ENCODE peak calls at places on chromosomes 7 and 10, in nine cellular contexts. One of them, this sample, is unnamed. For H3K4me1, the result is how much of the 10 kb centered on the place peaks cover.

GRCh38 chr7:136870799-136871487 is 2.5 kb downstream of the CHRM2 start:
- DNase-seq in Peyer's patch: peak
- DNase-seq in neuronal stem cell: peak
- DNase-seq in sigmoid colon: peak
- DNase-seq in psoas muscle: peak
- DNase-seq in cardiac muscle cell: peak
- DNase-seq in testis: peak
- DNase-seq in lung: no peak
- DNase-seq in heart left ventricle: peak
- DNase-seq in this sample: no peak

GRCh38 chr10:21065621-21066248 is 168.6 kb upstream of the NEBL start:
- DNase-seq in Peyer's patch: no peak
- DNase-seq in neuronal stem cell: no peak
- DNase-seq in sigmoid colon: no peak
- DNase-seq in psoas muscle: no peak
- DNase-seq in cardiac muscle cell: no peak
- DNase-seq in testis: no peak
- DNase-seq in lung: no peak
- DNase-seq in heart left ventricle: no peak
- DNase-seq in this sample: no peak

GRCh38 chr10:115992554-115992953 is 280.5 kb downstream of the GFRA1 start:
- DNase-seq in Peyer's patch: no peak
- DNase-seq in neuronal stem cell: no peak
- DNase-seq in sigmoid colon: no peak
- DNase-seq in psoas muscle: no peak
- DNase-seq in cardiac muscle cell: no peak
- DNase-seq in testis: no peak
- DNase-seq in lung: no peak
- DNase-seq in heart left ventricle: no peak
- DNase-seq in this sample: no peak

GRCh38 chr10:131786756-131787605 is 113.8 kb upstream of the PPP2R2D start:
- DNase-seq in Peyer's patch: no peak
- DNase-seq in neuronal stem cell: peak
- DNase-seq in sigmoid colon: no peak
- DNase-seq in psoas muscle: no peak
- DNase-seq in cardiac muscle cell: peak
- DNase-seq in testis: peak
- DNase-seq in lung: no peak
- DNase-seq in heart left ventricle: no peak
- DNase-seq in this sample: no peak

GRCh38 chr7:46909601-46910051 is 672.3 kb downstream of the TNS3 start:
- DNase-seq in Peyer's patch: no peak
- DNase-seq in neuronal stem cell: no peak
- DNase-seq in sigmoid colon: no peak
- DNase-seq in psoas muscle: no peak
- DNase-seq in cardiac muscle cell: peak
- DNase-seq in testis: no peak
- DNase-seq in lung: no peak
- DNase-seq in heart left ventricle: no peak
- DNase-seq in this sample: no peak

GRCh38 chr10:102368072-102368471 is 27.4 kb upstream of the NFKB2 start:
- DNase-seq in Peyer's patch: no peak
- DNase-seq in neuronal stem cell: no peak
- DNase-seq in sigmoid colon: no peak
- DNase-seq in psoas muscle: no peak
- DNase-seq in cardiac muscle cell: no peak
- DNase-seq in testis: no peak
- DNase-seq in lung: peak
- DNase-seq in heart left ventricle: no peak
- DNase-seq in this sample: no peak

GRCh38 chr7:69598487-69599148 is 343 bp downstream of the AUTS2 start:
- DNase-seq in Peyer's patch: no peak
- DNase-seq in neuronal stem cell: peak
- DNase-seq in sigmoid colon: peak
- DNase-seq in psoas muscle: peak
- DNase-seq in cardiac muscle cell: no peak
- DNase-seq in testis: peak
- DNase-seq in lung: no peak
- DNase-seq in heart left ventricle: peak
- DNase-seq in this sample: no peak

GRCh38 chr10:132705173-132705572 is 80.8 kb downstream of the NKX6-2 start:
- DNase-seq in Peyer's patch: peak
- DNase-seq in neuronal stem cell: no peak
- DNase-seq in sigmoid colon: peak
- DNase-seq in psoas muscle: no peak
- DNase-seq in cardiac muscle cell: no peak
- DNase-seq in testis: no peak
- DNase-seq in lung: no peak
- DNase-seq in heart left ventricle: no peak
- DNase-seq in this sample: peak

GRCh38 chr10:58590152-58590551 is 77.5 kb downstream of the BICC1 start:
- DNase-seq in Peyer's patch: no peak
- DNase-seq in neuronal stem cell: no peak
- DNase-seq in sigmoid colon: peak
- DNase-seq in psoas muscle: no peak
- DNase-seq in cardiac muscle cell: peak
- DNase-seq in testis: peak
- DNase-seq in lung: no peak
- DNase-seq in heart left ventricle: peak
- DNase-seq in this sample: no peak

GRCh38 chr7:92781117-92781720 is 55.2 kb downstream of the CDK6 start:
- DNase-seq in Peyer's patch: no peak
- DNase-seq in neuronal stem cell: no peak
- DNase-seq in sigmoid colon: no peak
- DNase-seq in psoas muscle: peak
- DNase-seq in cardiac muscle cell: peak
- DNase-seq in testis: peak
- DNase-seq in lung: no peak
- DNase-seq in heart left ventricle: peak
- DNase-seq in this sample: no peak

GRCh38 chr10:105963450-105963849 is 1201.1 kb downstream of the SORCS1 start:
- DNase-seq in Peyer's patch: no peak
- DNase-seq in neuronal stem cell: no peak
- DNase-seq in sigmoid colon: no peak
- DNase-seq in psoas muscle: no peak
- DNase-seq in cardiac muscle cell: no peak
- DNase-seq in testis: no peak
- DNase-seq in lung: no peak
- DNase-seq in heart left ventricle: no peak
- DNase-seq in this sample: no peak

GRCh38 chr10:44745920-44746319 is 165.2 kb upstream of the TMEM72 start:
- DNase-seq in Peyer's patch: no peak
- DNase-seq in neuronal stem cell: no peak
- DNase-seq in sigmoid colon: no peak
- DNase-seq in psoas muscle: no peak
- DNase-seq in cardiac muscle cell: no peak
- DNase-seq in testis: no peak
- DNase-seq in lung: no peak
- DNase-seq in heart left ventricle: no peak
- DNase-seq in this sample: no peak

GRCh38 chr7:42237891-42238531 is 1.0 kb upstream of the GLI3 start:
- DNase-seq in Peyer's patch: peak
- DNase-seq in neuronal stem cell: peak
- DNase-seq in sigmoid colon: peak
- DNase-seq in psoas muscle: peak
- DNase-seq in cardiac muscle cell: peak
- DNase-seq in testis: peak
- DNase-seq in lung: peak
- DNase-seq in heart left ventricle: peak
- DNase-seq in this sample: no peak

GRCh38 chr10:6062101-6062771 is at the start of gene IL2RA:
- DNase-seq in Peyer's patch: no peak
- DNase-seq in neuronal stem cell: no peak
- DNase-seq in sigmoid colon: peak
- DNase-seq in psoas muscle: no peak
- DNase-seq in cardiac muscle cell: no peak
- DNase-seq in testis: no peak
- DNase-seq in lung: no peak
- DNase-seq in heart left ventricle: no peak
- DNase-seq in this sample: no peak

GRCh38 chr7:47253650-47254080 is 328.2 kb downstream of the TNS3 start:
- DNase-seq in Peyer's patch: no peak
- DNase-seq in neuronal stem cell: peak
- DNase-seq in sigmoid colon: peak
- DNase-seq in psoas muscle: peak
- DNase-seq in cardiac muscle cell: peak
- DNase-seq in testis: peak
- DNase-seq in lung: no peak
- DNase-seq in heart left ventricle: peak
- DNase-seq in this sample: no peak

GRCh38 chr10:98621630-98622029 is 174.9 kb upstream of the HPS1 start:
- DNase-seq in Peyer's patch: no peak
- DNase-seq in neuronal stem cell: no peak
- DNase-seq in sigmoid colon: no peak
- DNase-seq in psoas muscle: no peak
- DNase-seq in cardiac muscle cell: no peak
- DNase-seq in testis: no peak
- DNase-seq in lung: no peak
- DNase-seq in heart left ventricle: no peak
- DNase-seq in this sample: no peak

GRCh38 chr7:2813350-2814185 is 30.5 kb downstream of the GNA12 start:
- DNase-seq in Peyer's patch: no peak
- DNase-seq in neuronal stem cell: no peak
- DNase-seq in sigmoid colon: peak
- DNase-seq in psoas muscle: no peak
- DNase-seq in cardiac muscle cell: no peak
- DNase-seq in testis: no peak
- DNase-seq in lung: no peak
- DNase-seq in heart left ventricle: no peak
- DNase-seq in this sample: no peak

GRCh38 chr7:2812831-2813230 is 31.3 kb downstream of the GNA12 start:
- DNase-seq in Peyer's patch: no peak
- DNase-seq in neuronal stem cell: no peak
- DNase-seq in sigmoid colon: peak
- DNase-seq in psoas muscle: no peak
- DNase-seq in cardiac muscle cell: no peak
- DNase-seq in testis: no peak
- DNase-seq in lung: no peak
- DNase-seq in heart left ventricle: no peak
- DNase-seq in this sample: no peak

GRCh38 chr7:2815523-2816240 is 28.4 kb downstream of the GNA12 start:
- DNase-seq in Peyer's patch: no peak
- DNase-seq in neuronal stem cell: no peak
- DNase-seq in sigmoid colon: peak
- DNase-seq in psoas muscle: no peak
- DNase-seq in cardiac muscle cell: no peak
- DNase-seq in testis: no peak
- DNase-seq in lung: no peak
- DNase-seq in heart left ventricle: no peak
- DNase-seq in this sample: no peak

GRCh38 chr7:2814186-2814530 is 29.9 kb downstream of the GNA12 start:
- DNase-seq in Peyer's patch: no peak
- DNase-seq in neuronal stem cell: no peak
- DNase-seq in sigmoid colon: peak
- DNase-seq in psoas muscle: no peak
- DNase-seq in cardiac muscle cell: no peak
- DNase-seq in testis: no peak
- DNase-seq in lung: no peak
- DNase-seq in heart left ventricle: no peak
- DNase-seq in this sample: no peak

DNA sequence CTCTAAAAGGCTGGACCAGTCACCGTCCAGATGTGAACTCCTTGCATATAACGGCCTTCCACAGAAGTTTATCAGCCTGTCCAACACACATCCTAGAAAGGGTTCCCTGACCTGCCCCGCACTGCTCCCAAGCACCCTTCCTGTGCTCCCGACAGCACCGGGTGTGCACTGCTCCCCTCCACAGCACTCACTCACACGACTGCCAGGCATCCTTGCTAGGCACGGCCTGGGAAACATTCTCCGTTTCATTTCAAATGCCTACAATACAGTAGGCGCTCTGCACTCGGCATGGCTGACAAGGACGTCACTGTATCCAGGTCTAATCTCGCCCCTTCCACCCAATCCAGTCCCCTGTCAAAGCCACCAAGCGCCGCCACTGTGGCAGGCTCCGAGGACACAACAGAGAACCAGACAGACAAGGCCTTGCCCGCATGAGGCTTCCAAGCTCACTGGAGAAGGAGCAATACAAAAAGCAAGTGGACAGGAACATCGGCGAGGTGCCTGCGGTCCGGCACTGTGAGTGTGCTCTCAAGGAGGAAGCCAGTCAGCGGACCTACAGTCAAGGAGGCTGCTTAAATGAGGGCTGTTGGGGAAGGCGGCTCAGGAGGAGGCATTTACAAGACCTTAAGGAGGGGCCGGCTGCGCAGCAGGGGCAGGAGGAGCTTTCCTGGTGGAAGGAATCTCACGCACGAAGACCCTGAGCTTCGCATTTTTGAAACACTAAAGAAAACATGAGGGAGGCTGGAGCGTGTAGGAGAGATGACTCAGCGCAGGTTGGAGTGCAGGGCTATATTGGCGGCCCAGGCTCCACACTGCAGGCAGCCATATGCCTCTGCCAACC is 29.2 kb downstream of the GNA12 start:
- DNase-seq in Peyer's patch: no peak
- DNase-seq in neuronal stem cell: no peak
- DNase-seq in sigmoid colon: peak
- DNase-seq in psoas muscle: no peak
- DNase-seq in cardiac muscle cell: no peak
- DNase-seq in testis: no peak
- DNase-seq in lung: no peak
- DNase-seq in heart left ventricle: no peak
- DNase-seq in this sample: no peak
- H3K4me1 ChIP-seq in Peyer's patch: under half
- H3K4me1 ChIP-seq in neuronal stem cell: under half
- H3K4me1 ChIP-seq in sigmoid colon: under half
- H3K4me1 ChIP-seq in psoas muscle: under half
- H3K4me1 ChIP-seq in cardiac muscle cell: under half
- H3K4me1 ChIP-seq in testis: under half
- H3K4me1 ChIP-seq in lung: under half
- H3K4me1 ChIP-seq in heart left ventricle: half or more
- H3K4me1 ChIP-seq in this sample: under half

GRCh38 chr10:97334370-97335175 is at the start of gene FRAT2:
- DNase-seq in Peyer's patch: peak
- DNase-seq in neuronal stem cell: peak
- DNase-seq in sigmoid colon: peak
- DNase-seq in psoas muscle: peak
- DNase-seq in cardiac muscle cell: peak
- DNase-seq in testis: peak
- DNase-seq in lung: peak
- DNase-seq in heart left ventricle: peak
- DNase-seq in this sample: peak
- H3K4me1 ChIP-seq in Peyer's patch: under half
- H3K4me1 ChIP-seq in neuronal stem cell: under half
- H3K4me1 ChIP-seq in sigmoid colon: half or more
- H3K4me1 ChIP-seq in psoas muscle: under half
- H3K4me1 ChIP-seq in cardiac muscle cell: under half
- H3K4me1 ChIP-seq in testis: under half
- H3K4me1 ChIP-seq in lung: under half
- H3K4me1 ChIP-seq in heart left ventricle: half or more
- H3K4me1 ChIP-seq in this sample: under half

GRCh38 chr10:85157206-85157605 is 828.8 kb downstream of the CCSER2 start:
- DNase-seq in Peyer's patch: no peak
- DNase-seq in neuronal stem cell: no peak
- DNase-seq in sigmoid colon: no peak
- DNase-seq in psoas muscle: no peak
- DNase-seq in cardiac muscle cell: no peak
- DNase-seq in testis: no peak
- DNase-seq in lung: no peak
- DNase-seq in heart left ventricle: no peak
- DNase-seq in this sample: no peak
- H3K4me1 ChIP-seq in Peyer's patch: under half
- H3K4me1 ChIP-seq in neuronal stem cell: under half
- H3K4me1 ChIP-seq in sigmoid colon: under half
- H3K4me1 ChIP-seq in psoas muscle: under half
- H3K4me1 ChIP-seq in cardiac muscle cell: under half
- H3K4me1 ChIP-seq in testis: under half
- H3K4me1 ChIP-seq in lung: under half
- H3K4me1 ChIP-seq in heart left ventricle: under half
- H3K4me1 ChIP-seq in this sample: under half

GRCh38 chr7:30168800-30169584 is 34.2 kb downstream of the MTURN start:
- DNase-seq in Peyer's patch: no peak
- DNase-seq in neuronal stem cell: no peak
- DNase-seq in sigmoid colon: no peak
- DNase-seq in psoas muscle: no peak
- DNase-seq in cardiac muscle cell: peak
- DNase-seq in testis: no peak
- DNase-seq in lung: no peak
- DNase-seq in heart left ventricle: no peak
- DNase-seq in this sample: no peak
- H3K4me1 ChIP-seq in Peyer's patch: under half
- H3K4me1 ChIP-seq in neuronal stem cell: under half
- H3K4me1 ChIP-seq in sigmoid colon: under half
- H3K4me1 ChIP-seq in psoas muscle: half or more
- H3K4me1 ChIP-seq in cardiac muscle cell: under half
- H3K4me1 ChIP-seq in testis: under half
- H3K4me1 ChIP-seq in lung: under half
- H3K4me1 ChIP-seq in heart left ventricle: under half
- H3K4me1 ChIP-seq in this sample: half or more

This sample was measured in RWPE2.